ENCODE peak calls at places on chromosomes 2 and 18, in six cellular contexts. P, Z, G, Q, A and N are unnamed samples.

GRCh38 chr2:65494078-65494477 is 61.7 kb upstream of the SPRED2 start:
- DNase-seq in A (no peak), G (no peak), Q (no peak), Z (no peak), P (no peak), N (no peak)

GRCh38 chr2:74919827-74920226 is 38.6 kb upstream of the POLE4 start:
- DNase-seq in P (no peak), Q (peak), Z (peak), A (no peak), G (peak), N (peak)

GRCh38 chr2:128585706-128586105 is 267.0 kb upstream of the HS6ST1 start:
- DNase-seq in A (peak), Q (peak), Z (no peak), G (no peak), P (no peak), N (no peak)

GRCh38 chr2:56671973-56672569 is 488.3 kb downstream of the CCDC85A start:
- DNase-seq in G (no peak), Q (no peak), A (no peak), P (no peak), Z (no peak), N (no peak)

GRCh38 chr2:20992201-20992711 is 51.6 kb downstream of the APOB start:
- DNase-seq in Z (no peak), P (no peak), G (peak), A (no peak), Q (peak), N (no peak)

GRCh38 chr2:10254373-10255188 is 48.1 kb upstream of the HPCAL1 start:
- DNase-seq in Z (peak), Q (peak), A (no peak), G (no peak), P (no peak), N (no peak)

GRCh38 chr2:17877811-17878221 is 651 bp upstream of the KCNS3 start:
- DNase-seq in A (no peak), Q (no peak), Z (no peak), G (peak), P (no peak), N (no peak)

GRCh38 chr2:133171396-133172004 is 396.8 kb downstream of the NCKAP5 start:
- DNase-seq in P (no peak), Z (peak), Q (peak), A (peak), G (no peak), N (no peak)

GRCh38 chr18:43710135-43710534 is 432.8 kb upstream of the SYT4 start:
- DNase-seq in A (no peak), P (no peak), Z (no peak), Q (no peak), G (no peak), N (no peak)

GRCh38 chr2:65351234-65351947 is 81.0 kb downstream of the SPRED2 start:
- DNase-seq in Q (peak), A (no peak), G (no peak), P (no peak), Z (no peak), N (no peak)

GRCh38 chr2:241156997-241157441 is 6.8 kb downstream of the PPP1R7 start:
- DNase-seq in A (no peak), Q (no peak), P (no peak), G (no peak), Z (no peak), N (no peak)

GRCh38 chr2:120477831-120478481 is 132.0 kb downstream of the INHBB start:
- DNase-seq in Z (no peak), P (no peak), Q (no peak), G (no peak), A (no peak), N (no peak)

GRCh38 chr2:181745796-181746540 is 65.7 kb upstream of the NEUROD1 start:
- DNase-seq in A (no peak), Z (no peak), P (no peak), G (no peak), Q (no peak), N (no peak)

GRCh38 chr2:23912054-23912453 is 14.9 kb downstream of the ATAD2B start:
- DNase-seq in Q (peak), P (no peak), G (no peak), Z (no peak), A (no peak), N (no peak)

GRCh38 chr2:55518846-55519167 is 711 bp upstream of the CFAP36 start:
- DNase-seq in A (no peak), G (no peak), P (no peak), Q (no peak), Z (peak), N (no peak)

GRCh38 chr2:64120008-64120407 is 24.2 kb downstream of the PELI1 start:
- DNase-seq in Q (no peak), A (no peak), P (no peak), Z (no peak), G (no peak), N (no peak)

GRCh38 chr2:54999182-54999581 is 51.1 kb downstream of the RTN4 start:
- DNase-seq in Z (no peak), G (no peak), Q (peak), P (no peak), A (peak), N (no peak)

GRCh38 chr2:224816816-224817215 is 100.7 kb upstream of the CCDC195 start:
- DNase-seq in A (no peak), G (no peak), Q (peak), P (no peak), Z (peak), N (no peak)

GRCh38 chr2:162710282-162710891 is 128.2 kb downstream of the KCNH7 start:
- DNase-seq in G (peak), A (no peak), Z (no peak), Q (no peak), P (no peak), N (no peak)

GRCh38 chr2:31547485-31547884 is 33.3 kb downstream of the SRD5A2 start:
- DNase-seq in Q (no peak), Z (no peak), G (no peak), P (no peak), A (no peak), N (no peak)

GRCh38 chr18:13639196-13639595 is 87.2 kb downstream of the FAM210A start:
- DNase-seq in P (no peak), Q (no peak), G (no peak), Z (no peak), A (no peak), N (no peak)

GRCh38 chr2:170814551-170815245 is 2.0 kb upstream of the GAD1 start:
- DNase-seq in Q (no peak), P (no peak), A (no peak), G (no peak), Z (no peak), N (no peak)

GRCh38 chr2:102809291-102810189 is 47.7 kb downstream of the TMEM182 start:
- DNase-seq in P (no peak), G (no peak), A (no peak), Q (no peak), Z (no peak), N (no peak)

GRCh38 chr2:73283545-73284295 is 558 bp downstream of the FBXO41 start:
- DNase-seq in Q (no peak), G (no peak), A (no peak), P (no peak), Z (no peak), N (no peak)

GRCh38 chr2:231490801-231491200 is 26.5 kb upstream of the NCL start:
- DNase-seq in P (no peak), G (no peak), A (no peak), Q (no peak), Z (no peak), N (no peak)

GRCh38 chr18:80009661-80010550 is 21.5 kb upstream of the TXNL4A start:
- DNase-seq in Q (peak), Z (peak), P (peak), A (peak), G (peak), N (no peak)

GRCh38 chr2:197704434-197705142 is 581 bp upstream of the MARS2 start:
- DNase-seq in A (no peak), Q (no peak), Z (no peak), P (no peak), G (no peak), N (no peak)

GRCh38 chr2:42978175-42978886 is 185.9 kb upstream of the HAAO start:
- DNase-seq in G (no peak), Q (no peak), Z (no peak), A (no peak), P (no peak), N (no peak)

GRCh38 chr2:239283288-239283945 is 117.4 kb downstream of the HDAC4 start:
- DNase-seq in Z (no peak), G (no peak), Q (no peak), A (no peak), P (no peak), N (no peak)

GRCh38 chr2:239285071-239285931 is 115.5 kb downstream of the HDAC4 start:
- DNase-seq in A (no peak), Q (no peak), P (no peak), G (peak), Z (no peak), N (no peak)

GRCh38 chr2:239285932-239286230 is 114.9 kb downstream of the HDAC4 start:
- DNase-seq in Z (no peak), G (no peak), A (no peak), Q (no peak), P (no peak), N (no peak)

GRCh38 chr2:239282448-239283287 is 118.2 kb downstream of the HDAC4 start:
- DNase-seq in G (no peak), A (no peak), Z (no peak), Q (no peak), P (no peak), N (no peak)

DNA sequence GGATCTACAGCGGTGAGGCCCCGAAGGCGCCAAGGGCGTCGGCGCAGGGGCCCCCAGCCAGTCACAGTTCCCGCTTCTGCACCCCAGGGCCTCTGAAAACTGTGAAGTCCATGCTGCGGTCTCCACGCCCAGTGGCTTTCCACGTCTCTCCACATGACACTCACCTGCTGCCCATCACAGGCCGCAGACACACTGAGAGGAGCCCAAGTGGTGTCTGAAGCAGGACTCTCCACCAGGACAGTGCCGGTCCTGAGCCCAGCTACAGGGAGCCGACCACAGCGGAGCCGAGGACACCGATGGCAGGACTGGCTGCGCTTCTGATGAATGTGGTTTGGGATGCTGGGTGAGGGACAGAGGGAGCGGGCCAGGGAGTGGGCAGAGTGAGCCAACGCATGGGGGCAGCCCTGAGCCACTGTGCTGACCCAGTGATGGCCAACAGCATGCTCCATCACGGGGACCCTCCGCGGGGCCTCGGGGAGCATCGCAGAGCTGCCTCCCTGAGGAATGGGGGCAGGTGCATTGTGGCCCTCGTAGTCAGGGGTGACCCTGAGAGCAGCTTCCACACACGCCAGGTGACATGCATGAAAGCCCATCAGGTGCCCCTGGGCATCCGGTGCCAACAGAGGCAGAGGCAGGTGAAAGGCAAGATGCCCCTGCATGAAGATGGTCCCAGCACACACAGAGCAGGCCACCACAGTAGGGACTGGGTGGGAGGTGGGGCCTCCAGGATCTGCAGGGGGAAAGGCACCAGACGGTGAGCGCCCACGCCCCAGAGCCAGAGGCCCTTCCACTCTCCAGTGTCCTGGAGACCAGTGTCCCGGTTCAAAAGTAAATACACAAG is 116.6 kb downstream of the HDAC4 start:
- DNase-seq in P (no peak), A (no peak), G (peak), Q (no peak), Z (no peak), N (no peak)
- TF ChIP-seq CTCF in P (peak), A (no peak), G (no peak), Q (no peak), Z (no peak), N (no peak)

GRCh38 chr2:26144953-26145680 is 27.8 kb upstream of the GAREM2 start:
- DNase-seq in G (peak), Z (peak), P (no peak), Q (peak), A (peak), N (peak)
- H3K27ac ChIP-seq in G (peak), Z (peak), P (no peak), Q (no peak), A (no peak), N (no peak)

DNA sequence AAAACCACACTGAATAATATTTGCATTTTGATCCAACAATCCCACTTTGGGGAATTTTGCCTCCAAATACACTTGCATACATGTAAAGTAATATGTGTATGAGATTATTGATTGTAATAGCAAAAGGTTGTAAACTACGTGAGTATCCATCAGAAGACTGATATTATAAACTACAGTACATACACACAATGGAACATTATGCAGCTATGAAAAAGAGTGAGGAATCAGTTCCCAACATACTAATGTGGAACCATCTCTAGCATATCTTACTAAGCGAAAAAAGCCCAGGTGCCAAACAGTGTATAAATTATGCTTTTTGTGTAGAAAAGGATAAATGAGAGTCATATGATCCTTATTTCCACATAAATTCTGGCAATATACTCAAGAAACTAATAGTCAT is 16.0 kb upstream of the C2orf74 start:
- DNase-seq in G (no peak), Z (no peak), P (no peak), Q (no peak), A (no peak), N (no peak)
- H3K4me3 ChIP-seq in G (no peak), Z (no peak), P (no peak), Q (no peak), A (no peak), N (no peak)

GRCh38 chr18:24734058-24734457 is 273.6 kb downstream of the HRH4 start:
- DNase-seq in Q (no peak), A (no peak), Z (no peak), G (no peak), P (no peak), N (no peak)
- TF ChIP-seq CTCF in Q (peak), A (no peak), Z (no peak), G (peak), P (peak), N (no peak)

GRCh38 chr18:23438046-23438377 is 15.1 kb upstream of the RIOK3 start:
- DNase-seq in A (no peak), Q (no peak), Z (no peak), P (no peak), G (no peak), N (no peak)
- H3K27ac ChIP-seq in A (no peak), Q (no peak), Z (peak), P (peak), G (peak), N (no peak)

DNA sequence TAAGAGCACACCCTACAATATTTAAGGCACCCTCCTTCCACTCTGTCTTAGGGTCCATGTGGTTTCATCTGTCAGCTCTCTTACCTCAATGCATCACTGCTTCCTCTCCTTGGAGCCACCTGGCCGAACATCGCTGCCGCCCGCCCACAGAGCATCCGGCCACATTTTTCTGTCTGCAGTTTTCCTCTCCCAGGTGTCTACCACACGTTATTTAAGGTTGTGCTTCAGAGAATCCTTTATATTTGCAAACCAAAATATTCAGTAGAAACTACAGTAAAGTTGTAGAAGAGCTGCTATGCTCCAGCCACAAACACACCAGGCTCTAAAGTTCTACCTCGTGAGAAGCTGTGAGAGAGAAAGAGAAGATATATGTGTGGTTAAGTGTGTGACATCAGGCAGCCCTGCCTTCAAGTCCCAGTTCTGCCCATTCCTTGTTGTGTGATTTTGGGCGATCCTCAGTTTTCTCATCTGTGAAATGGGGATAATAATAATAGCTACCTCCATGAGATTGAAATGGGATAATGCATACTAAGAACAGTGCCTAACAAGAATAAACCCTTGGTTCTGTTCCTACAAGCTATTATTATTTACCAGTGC is 4.9 kb upstream of the STK17B start:
- DNase-seq in P (no peak), G (peak), Z (no peak), A (no peak), Q (no peak), N (peak)
- H3K4me3 ChIP-seq in P (no peak), G (no peak), Z (no peak), A (no peak), Q (no peak), N (no peak)

GRCh38 chr2:105749583-105750399 is 5.1 kb downstream of the NCK2 start:
- DNase-seq in G (peak), P (no peak), Z (no peak), A (no peak), Q (peak), N (peak)
- TF ChIP-seq CTCF in G (no peak), P (no peak), Z (no peak), A (no peak), Q (no peak), N (no peak)

DNA sequence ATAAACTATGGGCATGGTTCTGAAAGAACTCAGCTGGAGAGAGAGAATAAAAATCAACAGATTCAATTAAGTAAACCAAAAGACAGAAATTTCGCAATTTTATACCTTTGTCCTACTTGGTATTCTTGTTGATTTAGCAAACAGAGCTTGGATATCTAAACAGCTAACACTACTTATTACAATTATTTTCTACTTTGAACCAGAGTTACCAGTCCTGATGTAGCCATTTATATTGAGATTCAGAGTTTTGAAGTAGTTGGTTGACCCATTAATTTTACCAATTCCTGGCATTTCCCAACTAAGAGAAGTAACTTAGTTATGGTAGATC is 48.9 kb downstream of the ASXL2 start:
- DNase-seq in G (no peak), Q (peak), P (no peak), Z (no peak), A (no peak), N (no peak)
- H3K27ac ChIP-seq in G (no peak), Q (no peak), P (no peak), Z (no peak), A (no peak), N (no peak)

GRCh38 chr2:193506035-193506434 is 1311.3 kb upstream of the TMEFF2 start:
- DNase-seq in P (no peak), A (no peak), Q (no peak), Z (no peak), G (no peak), N (no peak)
- H3K4me3 ChIP-seq in P (no peak), A (no peak), Q (no peak), Z (no peak), G (no peak), N (no peak)